ENCODE peak calls at places on chromosomes 11 and 22, in four cellular contexts. J is AG09309, Q is astrocyte of the spinal cord, D is mesothelial cell of epicardium. U is an unnamed sample.

GRCh38 chr22:20724676-20725454 is 49.0 kb upstream of the SERPIND1 start:
- DNase-seq in J (no peak), Q (no peak), D (no peak), U (no peak)

GRCh38 chr11:20647976-20648565 is 21.3 kb upstream of the NELL1 start:
- DNase-seq in J (peak; percentile 8), Q (peak; percentile 52), D (peak; percentile 65), U (no peak)

GRCh38 chr11:75277211-75277805 is 36.7 kb downstream of the TPBGL start:
- DNase-seq in J (no peak), Q (no peak), D (no peak), U (peak; percentile 2)

GRCh38 chr22:24731786-24732185 is 42.7 kb downstream of the PIWIL3 start:
- DNase-seq in J (no peak), Q (no peak), D (no peak), U (no peak)

GRCh38 chr22:46119093-46119728 is 31.1 kb upstream of the PPARA start:
- DNase-seq in J (no peak), Q (no peak), D (no peak), U (no peak)

GRCh38 chr11:44036811-44037657 is 10.7 kb upstream of the ACCSL start:
- DNase-seq in J (peak; percentile 66), Q (peak; percentile 79), D (peak; percentile 76), U (no peak)

GRCh38 chr11:32884770-32885384 is 7.7 kb upstream of the QSER1 start:
- DNase-seq in J (no peak), Q (no peak), D (no peak), U (no peak)

GRCh38 chr22:46031965-46032851 is 55.2 kb upstream of the WNT7B start:
- DNase-seq in J (no peak), Q (no peak), D (no peak), U (no peak)

GRCh38 chr22:41288245-41288946 is 2.4 kb upstream of the RANGAP1 start:
- DNase-seq in J (no peak), Q (peak; percentile 74), D (no peak), U (no peak)

GRCh38 chr22:22588485-22589164 is 29.6 kb upstream of the PRAME start:
- DNase-seq in J (no peak), Q (no peak), D (peak; percentile 20), U (no peak)

GRCh38 chr22:50340157-50340879 is 2.8 kb upstream of the PPP6R2 start:
- DNase-seq in J (no peak), Q (no peak), D (no peak), U (no peak)

GRCh38 chr11:130159657-130160459 is at the start of gene ST14:
- DNase-seq in J (no peak), Q (no peak), D (peak; percentile 54), U (peak; percentile 54)

GRCh38 chr11:57375490-57375889 is 5.5 kb downstream of the PRG3 start:
- DNase-seq in J (no peak), Q (no peak), D (no peak), U (no peak)

GRCh38 chr22:31830721-31831070 is 76.9 kb downstream of the DEPDC5 start:
- DNase-seq in J (no peak), Q (no peak), D (no peak), U (no peak)

GRCh38 chr11:65320386-65321075 is 5.9 kb downstream of the CDC42EP2 start:
- DNase-seq in J (no peak), Q (no peak), D (no peak), U (no peak)

GRCh38 chr11:91005458-91005857 is 782.6 kb upstream of the CHORDC1 start:
- DNase-seq in J (no peak), Q (no peak), D (no peak), U (no peak)

GRCh38 chr22:46942816-46943783 is 180.7 kb downstream of the TBC1D22A start:
- DNase-seq in J (no peak), Q (no peak), D (no peak), U (no peak)

GRCh38 chr22:35883028-35883620 is 145.5 kb downstream of the RBFOX2 start:
- DNase-seq in J (no peak), Q (peak; percentile 45), D (no peak), U (no peak)

GRCh38 chr11:129881570-129882170 is 13.7 kb downstream of the NFRKB start:
- DNase-seq in J (no peak), Q (peak; percentile 10), D (no peak), U (no peak)

GRCh38 chr11:124970925-124971324 is 16.9 kb downstream of the CCDC15 start:
- DNase-seq in J (no peak), Q (peak; percentile 35), D (no peak), U (no peak)

GRCh38 chr11:6505577-6506240 is 8.6 kb downstream of the DNHD1 start:
- DNase-seq in J (no peak), Q (peak; percentile 67), D (no peak), U (no peak)

GRCh38 chr11:16191852-16192240 is 164.5 kb downstream of the SOX6 start:
- DNase-seq in J (no peak), Q (no peak), D (peak; percentile 55), U (no peak)

GRCh38 chr11:96748639-96749370 is 359.0 kb downstream of the JRKL start:
- DNase-seq in J (peak; percentile 51), Q (peak; percentile 53), D (no peak), U (no peak)

GRCh38 chr22:38468761-38469305 is 937 bp downstream of the KDELR3 start:
- DNase-seq in J (no peak), Q (no peak), D (no peak), U (no peak)
- TF ChIP-seq CTCF in J (no peak), Q (no peak), D (no peak), U (no peak)

GRCh38 chr22:39935116-39935515 is 25.1 kb upstream of the TMA7B start:
- DNase-seq in J (no peak), Q (no peak), D (no peak), U (no peak)

GRCh38 chr22:39932166-39932565 is 28.0 kb upstream of the TMA7B start:
- DNase-seq in J (no peak), Q (no peak), D (no peak), U (no peak)

GRCh38 chr22:39931271-39931670 is 28.9 kb upstream of the TMA7B start:
- DNase-seq in J (no peak), Q (no peak), D (no peak), U (no peak)

GRCh38 chr22:39933741-39934140 is 26.5 kb upstream of the TMA7B start:
- DNase-seq in J (no peak), Q (no peak), D (no peak), U (no peak)

GRCh38 chr22:39932918-39933649 is 27.1 kb upstream of the TMA7B start:
- DNase-seq in J (no peak), Q (peak; percentile 37), D (no peak), U (no peak)
- TF ChIP-seq CTCF in J (peak; percentile 60), Q (peak; percentile 70), D (peak; percentile 52), U (no peak)

DNA sequence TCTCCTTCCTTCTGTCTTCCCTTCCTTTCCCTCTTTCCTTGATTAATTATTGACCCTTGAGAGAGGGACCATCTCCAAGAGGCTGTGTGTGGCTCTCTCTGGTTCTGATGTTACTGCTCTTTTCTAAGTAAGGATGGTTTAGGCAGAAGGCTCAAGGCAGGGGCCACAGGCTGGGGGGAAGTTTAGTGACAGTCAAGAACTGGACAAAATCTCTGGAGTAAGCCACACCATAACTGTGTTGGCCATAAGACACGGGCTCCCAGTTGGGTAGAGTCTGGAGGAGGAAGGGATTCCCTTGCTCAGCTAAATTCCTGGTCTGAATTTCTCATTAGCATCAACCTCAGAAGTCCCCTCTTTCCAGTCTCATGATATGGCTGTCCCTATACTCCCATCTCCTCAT is 74.7 kb downstream of the BUD13 start:
- DNase-seq in J (no peak), Q (no peak), D (peak; percentile 10), U (no peak)
- TF ChIP-seq CTCF in J (no peak), Q (no peak), D (no peak), U (no peak)

DNA sequence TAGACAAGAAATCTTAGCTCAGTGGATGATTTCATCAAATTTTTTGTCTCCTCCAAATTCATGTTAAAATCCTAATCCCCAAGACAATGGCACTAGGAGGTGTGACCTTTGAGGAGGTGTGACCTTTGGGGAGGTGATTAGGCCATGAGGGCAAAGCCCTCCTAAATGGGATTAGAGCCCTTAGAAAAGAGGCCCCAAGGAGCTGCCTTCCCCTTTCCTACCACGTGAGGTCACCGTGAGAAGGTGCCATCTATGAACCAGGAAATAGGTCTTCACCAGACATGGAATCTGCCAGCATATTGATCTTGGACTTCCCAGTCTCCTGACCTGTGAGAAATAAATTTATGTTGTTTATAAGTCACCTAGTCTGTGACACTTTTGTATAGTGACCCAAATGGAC is 138.7 kb downstream of the TRIM29 start:
- DNase-seq in J (no peak), Q (no peak), D (no peak), U (no peak)
- TF ChIP-seq CTCF in J (peak; percentile 6), Q (no peak), D (no peak), U (no peak)